ENCODE peak calls at places on chromosomes 3 and 15, in six cellular contexts. Z is adipocyte; W is T-helper 2 cell; P is H9; E is stimulated activated naive B cell treated with anti-CD40 and anti-IgM and Interleukin-4, amounts not matched to agents 10 μg/mL and 1 μg/mL and 100 μg/mL, for 72 hours; N is stimulated activated CD4-positive, alpha-beta T cell treated with anti-CD3 and anti-CD28 coated beads, TNF-alpha, amount 100 ng/mL, for 4 hours. Y is an unnamed sample.

GRCh38 chr3:147413712-147414325 is 4.7 kb downstream of the ZIC1 start:
- DNase-seq in Z (no peak), W (no peak), P (peak), E (no peak), N (no peak), Y (peak)

GRCh38 chr3:53478166-53478830 is 16.1 kb upstream of the CACNA1D start:
- DNase-seq in Z (no peak), W (no peak), P (no peak), E (no peak), N (no peak), Y (no peak)

GRCh38 chr3:65402597-65402996 is 636.1 kb downstream of the MAGI1 start:
- DNase-seq in Z (peak), W (no peak), P (no peak), E (no peak), N (no peak), Y (peak)

GRCh38 chr3:41026394-41027177 is 172.7 kb upstream of the CTNNB1 start:
- DNase-seq in Z (peak), W (no peak), P (no peak), E (no peak), N (no peak), Y (peak)

GRCh38 chr15:74723754-74724334 is 1.5 kb downstream of the CYP1A1 start:
- DNase-seq in Z (peak), W (no peak), P (peak), E (no peak), N (no peak), Y (peak)

GRCh38 chr3:30302027-30302426 is 304.4 kb upstream of the TGFBR2 start:
- DNase-seq in Z (no peak), W (no peak), P (no peak), E (no peak), N (no peak), Y (no peak)

GRCh38 chr15:78050441-78050809 is 27.1 kb downstream of the TBC1D2B start:
- DNase-seq in Z (no peak), W (no peak), P (no peak), E (no peak), N (no peak), Y (no peak)

GRCh38 chr3:150623945-150624344 is 20.8 kb downstream of the SELENOT start:
- DNase-seq in Z (peak), W (no peak), P (no peak), E (no peak), N (no peak), Y (no peak)

GRCh38 chr3:170768334-170768801 is 101.6 kb downstream of the RPL22L1 start:
- DNase-seq in Z (no peak), W (no peak), P (no peak), E (no peak), N (no peak), Y (peak)

GRCh38 chr3:194675081-194675640 is 3.2 kb upstream of the LSG1 start:
- DNase-seq in Z (no peak), W (peak), P (no peak), E (no peak), N (peak), Y (no peak)

GRCh38 chr15:31160740-31161495 is 59.4 kb upstream of the TRPM1 start:
- DNase-seq in Z (no peak), W (no peak), P (no peak), E (no peak), N (no peak), Y (no peak)